ENCODE peak calls at places on chromosomes 16 and 17, in four cellular contexts. One of them, this sample, is unnamed.

GRCh38 chr17:40363480-40363838 is 1.1 kb downstream of the GJD3 start:
- DNase-seq in K562: peak; percentile 58
- DNase-seq in HepG2: no peak
- DNase-seq in GM12878: no peak
- DNase-seq in this sample: peak; percentile 31

GRCh38 chr17:1941241-1942065 is 83.7 kb downstream of the RTN4RL1 start:
- DNase-seq in K562: no peak
- DNase-seq in GM12878: no peak
- DNase-seq in HepG2: no peak
- DNase-seq in this sample: no peak

GRCh38 chr16:65807858-65808257 is 558.6 kb upstream of the CDH5 start:
- DNase-seq in K562: no peak
- DNase-seq in HepG2: no peak
- DNase-seq in GM12878: no peak
- DNase-seq in this sample: no peak

GRCh38 chr16:55152875-55153390 is 171.1 kb upstream of the IRX6 start:
- DNase-seq in GM12878: no peak
- DNase-seq in HepG2: no peak
- DNase-seq in K562: no peak
- DNase-seq in this sample: no peak

GRCh38 chr16:85453-85782 is 7.4 kb downstream of the MPG start:
- DNase-seq in K562: no peak
- DNase-seq in GM12878: no peak
- DNase-seq in HepG2: no peak
- DNase-seq in this sample: no peak

GRCh38 chr17:40086150-40087044 is 14.0 kb downstream of the NR1D1 start:
- DNase-seq in K562: peak; percentile 77
- DNase-seq in HepG2: peak; percentile 52
- DNase-seq in GM12878: no peak
- DNase-seq in this sample: peak; percentile 40

GRCh38 chr16:71931599-71931998 is 36.3 kb downstream of the IST1 start:
- DNase-seq in K562: no peak
- DNase-seq in HepG2: no peak
- DNase-seq in GM12878: no peak
- DNase-seq in this sample: no peak

GRCh38 chr17:77834170-77835115 is 124.1 kb upstream of the TNRC6C start:
- DNase-seq in K562: peak; percentile 95
- DNase-seq in HepG2: peak; percentile 20
- DNase-seq in GM12878: peak; percentile 49
- DNase-seq in this sample: peak; percentile 75

GRCh38 chr17:78600181-78600651 is 23.0 kb upstream of the DNAH17 start:
- DNase-seq in K562: peak; percentile 10
- DNase-seq in GM12878: no peak
- DNase-seq in HepG2: no peak
- DNase-seq in this sample: peak; percentile 52

GRCh38 chr17:64984776-64985521 is 65.7 kb upstream of the LRRC37A3 start:
- DNase-seq in HepG2: peak; percentile 58
- DNase-seq in GM12878: no peak
- DNase-seq in K562: peak; percentile 41
- DNase-seq in this sample: peak; percentile 34
- TF ChIP-seq MYC in HepG2: no peak
- TF ChIP-seq MYC in GM12878: no peak
- TF ChIP-seq MYC in K562: no peak
- TF ChIP-seq MYC in this sample: no peak

GRCh38 chr17:48023408-48024148 is 14.0 kb downstream of the COPZ2 start:
- DNase-seq in GM12878: no peak
- DNase-seq in K562: no peak
- DNase-seq in HepG2: peak; percentile 50
- DNase-seq in this sample: peak; percentile 62

GRCh38 chr17:48026503-48027321 is 10.9 kb downstream of the COPZ2 start:
- DNase-seq in GM12878: peak; percentile 34
- DNase-seq in K562: peak; percentile 93
- DNase-seq in HepG2: peak; percentile 79
- DNase-seq in this sample: peak; percentile 79

GRCh38 chr17:48025904-48026502 is 11.6 kb downstream of the COPZ2 start:
- DNase-seq in GM12878: no peak
- DNase-seq in HepG2: no peak
- DNase-seq in K562: no peak
- DNase-seq in this sample: peak; percentile 12

GRCh38 chr17:48024149-48025039 is 13.2 kb downstream of the COPZ2 start:
- DNase-seq in GM12878: no peak
- DNase-seq in HepG2: no peak
- DNase-seq in K562: peak; percentile 61
- DNase-seq in this sample: no peak

DNA sequence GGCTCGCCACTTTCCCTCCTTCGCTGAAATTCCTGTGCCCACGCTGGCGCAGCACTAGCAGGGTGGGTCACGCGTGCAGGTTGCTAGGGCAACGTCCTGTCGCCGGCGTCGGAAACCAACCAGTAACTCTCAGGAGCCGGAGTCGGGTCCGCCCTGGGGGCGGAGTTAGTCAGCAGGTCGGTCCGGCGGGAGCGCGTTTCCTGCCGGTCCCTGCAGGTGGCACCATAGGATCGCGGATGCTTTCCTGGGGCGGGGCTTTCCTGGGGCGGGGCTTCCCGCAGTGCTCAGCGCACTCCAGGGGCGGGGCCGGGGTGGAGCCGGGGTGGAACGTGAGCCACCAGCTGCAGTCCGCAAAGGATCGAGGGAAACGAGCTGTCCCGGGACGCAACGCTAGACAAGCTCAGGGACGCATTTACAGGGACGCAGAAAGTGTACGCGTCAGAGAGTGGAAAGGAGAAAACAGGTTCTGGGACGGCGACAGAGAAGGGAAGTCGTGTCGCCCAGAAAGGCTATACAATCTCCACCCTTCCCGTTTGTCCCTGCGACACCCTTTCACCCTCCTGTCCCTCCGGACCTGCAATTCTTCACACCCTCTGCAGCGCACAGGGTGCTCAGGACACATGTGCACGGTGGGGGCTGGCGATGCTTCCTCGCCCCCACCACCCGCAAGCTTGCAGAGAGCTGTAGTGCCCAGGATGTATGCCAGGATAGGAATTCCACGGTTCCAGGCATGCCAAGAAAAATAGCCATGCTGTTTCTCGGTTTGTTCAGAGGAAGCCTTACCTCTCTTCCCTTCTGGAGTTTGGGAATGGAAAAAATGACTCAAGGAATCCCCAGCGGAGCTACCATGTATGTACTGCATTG is 12.3 kb downstream of the COPZ2 start:
- DNase-seq in GM12878: peak; percentile 70
- DNase-seq in HepG2: peak; percentile 94
- DNase-seq in K562: peak; percentile 97
- DNase-seq in this sample: peak; percentile 97
- H3K9ac ChIP-seq in GM12878: peak overlapping the region; percentile 33
- H3K9ac ChIP-seq in HepG2: peak overlapping the region; percentile 13
- H3K9ac ChIP-seq in K562: peak overlapping the region; percentile 3
- H3K9ac ChIP-seq in this sample: no peak overlapping the region

DNA sequence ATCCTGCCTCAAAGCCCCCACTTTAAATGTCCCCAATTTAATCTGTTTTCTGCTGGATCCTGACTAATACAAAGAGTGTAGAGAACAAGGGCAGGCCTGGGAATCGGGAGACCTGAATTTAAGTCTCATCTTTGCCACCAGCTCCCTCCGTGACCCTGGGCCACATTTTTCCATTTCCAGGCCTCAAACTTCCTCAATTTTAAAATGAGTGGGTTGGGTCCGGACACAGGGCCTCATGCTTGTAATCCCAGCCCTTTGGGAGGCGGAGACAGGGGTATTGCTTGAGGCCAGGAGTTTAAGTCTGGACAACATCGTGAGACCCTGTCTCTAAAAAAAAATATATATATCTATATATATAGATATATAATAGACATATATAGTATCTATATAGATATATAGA is 61.4 kb downstream of the SRL start:
- DNase-seq in K562: no peak
- DNase-seq in GM12878: no peak
- DNase-seq in HepG2: no peak
- DNase-seq in this sample: no peak
- TF ChIP-seq MYC in K562: no peak
- TF ChIP-seq MYC in GM12878: no peak
- TF ChIP-seq MYC in HepG2: no peak
- TF ChIP-seq MYC in this sample: no peak

GRCh38 chr17:80153004-80153403 is 6.1 kb upstream of the EIF4A3 start:
- DNase-seq in HepG2: no peak
- DNase-seq in K562: no peak
- DNase-seq in GM12878: peak; percentile 56
- DNase-seq in this sample: no peak
- H3K9ac ChIP-seq in HepG2: no peak overlapping the region
- H3K9ac ChIP-seq in K562: no peak overlapping the region
- H3K9ac ChIP-seq in GM12878: no peak overlapping the region
- H3K9ac ChIP-seq in this sample: no peak overlapping the region

GRCh38 chr17:76710863-76711611 is at the start of gene MXRA7:
- DNase-seq in K562: peak; percentile 73
- DNase-seq in HepG2: no peak
- DNase-seq in GM12878: no peak
- DNase-seq in this sample: peak; percentile 61
- TF ChIP-seq MYC in K562: no peak
- TF ChIP-seq MYC in HepG2: no peak
- TF ChIP-seq MYC in GM12878: no peak
- TF ChIP-seq MYC in this sample: no peak

GRCh38 chr17:10115536-10115932 is 82.9 kb downstream of the GAS7 start:
- DNase-seq in K562: no peak
- DNase-seq in HepG2: no peak
- DNase-seq in GM12878: no peak
- DNase-seq in this sample: no peak

GRCh38 chr17:10116267-10116666 is 82.1 kb downstream of the GAS7 start:
- DNase-seq in K562: no peak
- DNase-seq in HepG2: no peak
- DNase-seq in GM12878: no peak
- DNase-seq in this sample: no peak

GRCh38 chr17:10109146-10109545 is 89.3 kb downstream of the GAS7 start:
- DNase-seq in HepG2: no peak
- DNase-seq in GM12878: no peak
- DNase-seq in K562: no peak
- DNase-seq in this sample: no peak

GRCh38 chr17:10114931-10115535 is 83.4 kb downstream of the GAS7 start:
- DNase-seq in K562: no peak
- DNase-seq in HepG2: no peak
- DNase-seq in GM12878: peak; percentile 13
- DNase-seq in this sample: no peak

DNA sequence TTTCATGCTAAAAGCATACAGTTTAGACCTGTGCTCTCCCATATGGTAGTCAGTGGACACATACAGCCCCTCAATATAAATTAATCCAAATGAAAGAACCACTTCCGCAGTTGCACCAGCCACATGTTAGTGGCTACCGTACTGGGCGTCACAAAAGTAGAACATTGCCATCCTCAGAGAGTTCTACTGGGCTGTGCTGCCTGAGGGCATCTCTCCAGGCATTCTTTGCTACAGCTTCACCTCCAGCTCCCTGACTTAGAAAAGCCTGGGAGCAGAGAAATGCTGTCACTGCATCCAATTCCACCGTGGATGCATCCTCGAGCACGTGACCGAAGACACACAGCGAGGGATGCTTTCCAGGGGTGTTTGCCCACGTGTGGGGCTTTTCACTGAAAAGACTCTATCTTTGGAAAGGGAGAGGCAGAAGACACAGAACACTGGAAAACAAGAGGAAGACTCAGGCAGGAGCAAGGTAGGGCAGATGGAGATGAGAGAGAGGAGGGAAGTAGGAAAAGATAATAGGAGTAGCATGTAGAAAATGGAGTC is 86.4 kb downstream of the GAS7 start:
- DNase-seq in K562: no peak
- DNase-seq in HepG2: no peak
- DNase-seq in GM12878: no peak
- DNase-seq in this sample: no peak
- H3K9ac ChIP-seq in K562: no peak overlapping the region
- H3K9ac ChIP-seq in HepG2: no peak overlapping the region
- H3K9ac ChIP-seq in GM12878: no peak overlapping the region
- H3K9ac ChIP-seq in this sample: no peak overlapping the region

DNA sequence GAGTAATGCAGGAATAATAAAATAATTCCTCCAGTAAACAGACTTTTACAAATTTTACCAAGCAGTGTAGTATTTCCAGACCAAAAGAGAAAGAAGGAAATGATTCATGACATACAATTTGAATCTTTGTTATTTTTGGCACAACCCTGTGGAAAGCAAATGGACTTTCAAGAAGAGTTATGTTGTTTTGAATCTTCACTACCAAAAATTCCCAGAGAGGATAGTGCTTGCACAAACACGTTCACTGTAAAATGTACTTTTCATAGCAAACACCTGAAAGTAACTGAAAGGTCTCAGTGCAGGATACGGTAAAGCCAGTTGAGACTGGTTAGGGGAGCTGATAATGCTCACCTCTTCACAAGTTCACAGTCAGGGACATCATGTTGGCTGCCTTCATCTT is 107.1 kb downstream of the USP22 start:
- DNase-seq in K562: no peak
- DNase-seq in HepG2: no peak
- DNase-seq in GM12878: no peak
- DNase-seq in this sample: peak; percentile 91
- TF ChIP-seq MYC in K562: no peak
- TF ChIP-seq MYC in HepG2: no peak
- TF ChIP-seq MYC in GM12878: no peak
- TF ChIP-seq MYC in this sample: no peak

DNA sequence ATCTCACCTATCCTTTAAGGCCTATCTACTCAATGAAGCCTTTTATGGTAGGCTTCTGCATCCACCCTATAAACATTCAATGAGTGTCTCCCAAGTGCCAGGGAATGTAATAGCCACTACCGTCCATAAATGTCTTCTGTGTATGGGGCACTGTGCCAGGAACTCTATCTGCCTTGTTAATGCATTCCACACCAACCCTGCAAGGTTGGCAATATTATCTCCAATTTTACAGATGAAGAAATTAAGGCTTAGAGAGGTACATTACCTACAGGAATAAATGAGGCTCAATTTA is 20.0 kb downstream of the MAP3K14 start:
- DNase-seq in HepG2: no peak
- DNase-seq in K562: no peak
- DNase-seq in GM12878: no peak
- DNase-seq in this sample: no peak
- H3K9ac ChIP-seq in HepG2: no peak overlapping the region
- H3K9ac ChIP-seq in K562: no peak overlapping the region
- H3K9ac ChIP-seq in GM12878: peak overlapping the region; percentile 21
- H3K9ac ChIP-seq in this sample: no peak overlapping the region

GRCh38 chr16:86634290-86634689 is 55.9 kb downstream of the FOXL1 start:
- DNase-seq in K562: no peak
- DNase-seq in HepG2: no peak
- DNase-seq in GM12878: no peak
- DNase-seq in this sample: peak; percentile 32
- TF ChIP-seq MYC in K562: no peak
- TF ChIP-seq MYC in HepG2: no peak
- TF ChIP-seq MYC in GM12878: no peak
- TF ChIP-seq MYC in this sample: no peak

DNA sequence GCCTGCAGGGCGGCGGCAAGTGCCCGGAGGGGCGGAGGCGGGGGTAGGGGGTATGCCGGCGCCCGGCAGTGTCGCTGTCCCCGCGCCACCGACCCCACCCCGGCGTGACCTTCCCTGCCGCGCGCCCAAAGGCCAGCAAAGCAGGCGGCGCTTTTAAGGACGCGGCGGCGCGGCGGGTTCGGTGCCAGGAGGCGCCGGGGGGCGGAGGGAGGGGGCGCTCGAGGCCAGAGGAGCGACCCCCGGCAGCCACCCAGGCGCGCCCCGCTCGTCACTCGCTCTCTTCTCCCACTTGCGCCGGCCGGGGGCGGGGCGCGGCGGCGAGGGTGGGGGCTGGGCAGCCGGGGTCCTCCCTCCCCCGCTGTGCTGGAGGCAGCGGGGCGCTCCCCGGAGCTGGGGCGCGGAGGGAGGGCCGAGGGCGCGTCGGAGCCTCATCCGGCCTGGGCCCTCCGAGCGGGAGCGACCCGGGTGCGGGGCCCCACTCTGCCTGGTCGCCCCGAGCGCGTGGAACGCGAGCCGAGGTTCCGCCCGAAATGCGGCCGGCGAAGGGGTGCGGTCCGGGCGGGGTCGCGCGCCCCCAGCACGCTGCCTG is 8.5 kb upstream of the BAHCC1 start:
- DNase-seq in HepG2: peak; percentile 45
- DNase-seq in GM12878: no peak
- DNase-seq in K562: peak; percentile 53
- DNase-seq in this sample: no peak
- H3K9ac ChIP-seq in HepG2: peak overlapping the region; percentile 72
- H3K9ac ChIP-seq in GM12878: no peak overlapping the region
- H3K9ac ChIP-seq in K562: peak overlapping the region; percentile 77
- H3K9ac ChIP-seq in this sample: peak overlapping the region; percentile 92